ENCODE peak calls at places on chromosome 4, in eight cellular contexts. R is central memory CD8-positive, alpha-beta T cell; S is A549; I is activated CD4-positive, alpha-beta T cell treated with anti-CD3 and anti-CD28 coated beads, Interleukin-2, amount 50 U/mL, for 1 hour; M is NCI-H82; H is stimulated activated CD8-positive, alpha-beta memory T cell treated with anti-CD3 and anti-CD28 coated beads, Interleukin-15, amount 100 ng/mL, for 24 hours; Z is GM04504; W is HFF-Myc. V is an unnamed sample.

GRCh38 chr4:137819964-137820383 is 287.7 kb upstream of the PCDH18 start:
- DNase-seq in M (peak; percentile 65), R (no peak), H (no peak), W (peak; percentile 24), I (no peak), Z (peak; percentile 24), S (peak; percentile 53), V (peak; percentile 7)

GRCh38 chr4:176444741-176445140 is 125.0 kb downstream of the SPCS3 start:
- DNase-seq in M (no peak), W (no peak), Z (no peak), I (no peak), H (no peak), R (no peak), S (no peak), V (no peak)

GRCh38 chr4:152052431-152053057 is 291.7 kb upstream of the GATB start:
- DNase-seq in Z (no peak), W (no peak), H (no peak), I (no peak), M (no peak), R (no peak), S (no peak), V (no peak)

GRCh38 chr4:185016946-185017797 is 1.1 kb upstream of the HELT start:
- DNase-seq in I (no peak), H (no peak), Z (no peak), S (peak; percentile 25), W (no peak), R (no peak), M (peak; percentile 37), V (no peak)

GRCh38 chr4:166600264-166600663 is 634.0 kb downstream of the SPOCK3 start:
- DNase-seq in S (no peak), R (no peak), Z (no peak), M (no peak), H (no peak), I (no peak), W (no peak), V (no peak)

GRCh38 chr4:38422850-38423249 is 241.1 kb upstream of the KLF3 start:
- DNase-seq in S (no peak), M (no peak), W (no peak), Z (no peak), H (no peak), I (no peak), R (no peak), V (no peak)

GRCh38 chr4:8495803-8496202 is 55.2 kb downstream of the TRMT44 start:
- DNase-seq in R (no peak), I (no peak), Z (no peak), M (peak; percentile 23), H (no peak), S (no peak), W (no peak), V (no peak)

GRCh38 chr4:53905935-53906377 is 158.4 kb downstream of the CHIC2 start:
- DNase-seq in R (no peak), S (peak; percentile 49), H (no peak), I (no peak), M (peak; percentile 12), W (peak; percentile 32), Z (no peak), V (peak; percentile 37)

GRCh38 chr4:52837716-52838558 is 24.2 kb upstream of the RASL11B start:
- DNase-seq in Z (peak; percentile 56), M (no peak), R (no peak), H (no peak), W (no peak), S (no peak), I (no peak), V (peak; percentile 83)

GRCh38 chr4:107826427-107826980 is 1.8 kb downstream of the SGMS2 start:
- DNase-seq in S (no peak), H (no peak), I (no peak), R (no peak), W (no peak), M (no peak), Z (no peak), V (peak; percentile 13)

GRCh38 chr4:84235545-84235944 is 263.5 kb downstream of the NKX6-1 start:
- DNase-seq in W (no peak), I (no peak), H (no peak), S (no peak), Z (no peak), R (no peak), M (no peak), V (no peak)

GRCh38 chr4:106775636-106776035 is 260.5 kb downstream of the DKK2 start:
- DNase-seq in W (no peak), H (no peak), Z (no peak), I (no peak), R (no peak), S (no peak), M (no peak), V (no peak)

GRCh38 chr4:113878718-113879117 is 100.7 kb downstream of the ARSJ start:
- DNase-seq in I (no peak), S (peak; percentile 54), M (peak; percentile 45), W (no peak), R (no peak), Z (no peak), H (no peak), V (no peak)

GRCh38 chr4:80180743-80181142 is 16.6 kb upstream of the PRDM8 start:
- DNase-seq in W (no peak), I (no peak), M (no peak), R (no peak), Z (no peak), H (no peak), S (no peak), V (no peak)

GRCh38 chr4:140635606-140636005 is 66.8 kb upstream of the UCP1 start:
- DNase-seq in I (no peak), H (no peak), M (no peak), R (no peak), S (peak; percentile 14), W (no peak), Z (no peak), V (peak; percentile 64)

GRCh38 chr4:35963969-35964515 is 280.3 kb downstream of the ARAP2 start:
- DNase-seq in Z (no peak), M (no peak), H (no peak), S (no peak), W (no peak), R (no peak), I (no peak), V (no peak)

GRCh38 chr4:150001815-150002214 is 76.4 kb upstream of the DCLK2 start:
- DNase-seq in S (peak; percentile 57), H (no peak), M (no peak), R (no peak), I (no peak), Z (no peak), W (no peak), V (no peak)

GRCh38 chr4:157172011-157172410 is 48.5 kb upstream of the GRIA2 start:
- DNase-seq in S (peak; percentile 1), W (peak; percentile 7), R (no peak), Z (no peak), M (peak; percentile 27), H (no peak), I (no peak), V (no peak)

GRCh38 chr4:169117591-169118081 is 107.6 kb upstream of the CBR4 start:
- DNase-seq in I (no peak), W (no peak), R (no peak), M (no peak), S (no peak), Z (peak; percentile 28), H (no peak), V (no peak)

V was measured in HuH-7.5.